ENCODE peak calls at places on chromosomes 16 and 17, in six cellular contexts. One of them, this sample, is unnamed.

GRCh38 chr17:57911834-57912673 is 43.2 kb downstream of the CUEDC1 start:
- DNase-seq in transverse colon: peak
- DNase-seq in K562: no peak
- DNase-seq in H54: peak
- DNase-seq in A549: no peak
- DNase-seq in ovary: peak
- DNase-seq in this sample: peak

GRCh38 chr16:81562174-81562849 is 117.7 kb downstream of the CMIP start:
- DNase-seq in transverse colon: no peak
- DNase-seq in K562: no peak
- DNase-seq in H54: no peak
- DNase-seq in A549: no peak
- DNase-seq in ovary: no peak
- DNase-seq in this sample: no peak

GRCh38 chr17:73634629-73635028 is 9.6 kb downstream of the SDK2 start:
- DNase-seq in transverse colon: no peak
- DNase-seq in K562: no peak
- DNase-seq in H54: no peak
- DNase-seq in A549: no peak
- DNase-seq in ovary: no peak
- DNase-seq in this sample: no peak

GRCh38 chr16:17238285-17239028 is 232.3 kb downstream of the XYLT1 start:
- DNase-seq in transverse colon: no peak
- DNase-seq in K562: no peak
- DNase-seq in H54: no peak
- DNase-seq in A549: no peak
- DNase-seq in ovary: no peak
- DNase-seq in this sample: no peak

GRCh38 chr17:73510981-73511442 is 133.2 kb downstream of the SDK2 start:
- DNase-seq in transverse colon: no peak
- DNase-seq in K562: no peak
- DNase-seq in H54: no peak
- DNase-seq in A549: no peak
- DNase-seq in ovary: no peak
- DNase-seq in this sample: no peak

GRCh38 chr17:42618442-42619150 is 9.1 kb downstream of the TUBG1 start:
- DNase-seq in transverse colon: peak
- DNase-seq in K562: peak
- DNase-seq in H54: no peak
- DNase-seq in A549: peak
- DNase-seq in ovary: peak
- DNase-seq in this sample: no peak

GRCh38 chr17:61144137-61144536 is 255.5 kb upstream of the TBX2 start:
- DNase-seq in transverse colon: no peak
- DNase-seq in K562: no peak
- DNase-seq in H54: no peak
- DNase-seq in A549: no peak
- DNase-seq in ovary: no peak
- DNase-seq in this sample: no peak

GRCh38 chr16:68590201-68590994 is 51.3 kb downstream of the ZFP90 start:
- DNase-seq in transverse colon: peak
- DNase-seq in K562: peak
- DNase-seq in H54: peak
- DNase-seq in A549: peak
- DNase-seq in ovary: peak
- DNase-seq in this sample: no peak

GRCh38 chr17:229130-229944 is 47.9 kb upstream of the DOC2B start:
- DNase-seq in transverse colon: peak
- DNase-seq in K562: no peak
- DNase-seq in H54: no peak
- DNase-seq in A549: no peak
- DNase-seq in ovary: peak
- DNase-seq in this sample: no peak

GRCh38 chr17:76145231-76146052 is 4.4 kb upstream of the FOXJ1 start:
- DNase-seq in transverse colon: peak
- DNase-seq in K562: no peak
- DNase-seq in H54: no peak
- DNase-seq in A549: no peak
- DNase-seq in ovary: no peak
- DNase-seq in this sample: no peak

GRCh38 chr16:73268311-73268997 is 220.5 kb upstream of the ZFHX3 start:
- DNase-seq in transverse colon: no peak
- DNase-seq in K562: no peak
- DNase-seq in H54: no peak
- DNase-seq in A549: peak
- DNase-seq in ovary: no peak
- DNase-seq in this sample: no peak

GRCh38 chr17:17328251-17328650 is 25.1 kb downstream of the NT5M start:
- DNase-seq in transverse colon: no peak
- DNase-seq in K562: no peak
- DNase-seq in H54: no peak
- DNase-seq in A549: no peak
- DNase-seq in ovary: no peak
- DNase-seq in this sample: no peak

GRCh38 chr17:17313350-17313991 is 10.3 kb downstream of the NT5M start:
- DNase-seq in transverse colon: peak
- DNase-seq in K562: peak
- DNase-seq in H54: no peak
- DNase-seq in A549: peak
- DNase-seq in ovary: no peak
- DNase-seq in this sample: no peak

GRCh38 chr16:77437859-77438258 is 3.0 kb upstream of the ADAMTS18 start:
- DNase-seq in transverse colon: no peak
- DNase-seq in K562: no peak
- DNase-seq in H54: no peak
- DNase-seq in A549: no peak
- DNase-seq in ovary: no peak
- DNase-seq in this sample: no peak

GRCh38 chr17:36545465-36546417 is 1.0 kb downstream of the GGNBP2 start:
- DNase-seq in transverse colon: peak
- DNase-seq in K562: peak
- DNase-seq in H54: peak
- DNase-seq in A549: peak
- DNase-seq in ovary: peak
- DNase-seq in this sample: peak
- TF ChIP-seq POLR2A in transverse colon: peak
- TF ChIP-seq POLR2A in K562: peak
- TF ChIP-seq POLR2A in H54: peak
- TF ChIP-seq POLR2A in A549: peak
- TF ChIP-seq POLR2A in ovary: peak
- TF ChIP-seq POLR2A in this sample: no peak

GRCh38 chr17:64001763-64002529 is 3.8 kb downstream of the PRR29 start:
- DNase-seq in transverse colon: no peak
- DNase-seq in K562: peak
- DNase-seq in H54: no peak
- DNase-seq in A549: no peak
- DNase-seq in ovary: no peak
- DNase-seq in this sample: no peak
- TF ChIP-seq POLR2A in transverse colon: no peak
- TF ChIP-seq POLR2A in K562: no peak
- TF ChIP-seq POLR2A in H54: no peak
- TF ChIP-seq POLR2A in A549: no peak
- TF ChIP-seq POLR2A in ovary: no peak
- TF ChIP-seq POLR2A in this sample: no peak

DNA sequence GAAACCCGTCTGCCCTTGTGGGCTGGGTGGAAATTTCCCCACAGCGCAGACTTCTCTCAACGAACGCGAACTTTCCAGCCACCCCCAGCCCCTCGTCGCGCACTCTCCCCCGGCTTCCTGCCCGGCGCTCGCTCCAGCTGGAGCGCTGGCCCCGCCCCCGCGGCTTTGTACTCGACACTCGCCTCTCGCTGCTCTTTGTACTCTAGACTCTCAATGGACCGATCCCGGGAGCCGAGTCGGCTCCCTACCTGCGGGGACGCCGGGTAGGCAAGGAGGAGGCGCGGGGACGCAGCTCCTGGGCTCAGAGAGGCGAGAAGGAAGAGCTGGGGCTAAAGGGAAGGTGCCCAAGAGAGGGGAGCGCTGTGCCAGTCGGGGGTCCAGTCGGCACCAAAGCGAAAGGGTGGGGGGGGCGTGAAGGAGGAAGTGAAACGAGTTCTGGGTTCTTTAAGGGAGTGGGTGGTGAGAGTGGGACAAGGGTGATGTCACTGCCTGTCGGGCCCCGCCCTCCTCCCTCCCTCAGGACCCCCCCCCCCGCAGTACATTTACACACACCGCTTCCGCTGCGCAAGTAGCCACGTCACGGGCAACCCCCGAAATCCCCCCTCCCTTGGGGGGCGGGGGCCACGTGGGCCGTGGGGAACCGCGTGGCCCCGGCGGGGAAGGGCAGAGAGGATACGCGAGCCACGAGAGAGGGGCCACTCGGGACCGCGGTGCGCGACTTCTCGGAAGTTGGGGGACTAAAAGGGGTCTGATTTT is 9.7 kb downstream of the KDM6B start:
- DNase-seq in transverse colon: peak
- DNase-seq in K562: peak
- DNase-seq in H54: peak
- DNase-seq in A549: peak
- DNase-seq in ovary: peak
- DNase-seq in this sample: peak
- TF ChIP-seq POLR2A in transverse colon: peak
- TF ChIP-seq POLR2A in K562: peak
- TF ChIP-seq POLR2A in H54: peak
- TF ChIP-seq POLR2A in A549: peak
- TF ChIP-seq POLR2A in ovary: peak
- TF ChIP-seq POLR2A in this sample: no peak

GRCh38 chr16:87855852-87856715 is 13.2 kb downstream of the SLC7A5 start:
- DNase-seq in transverse colon: peak
- DNase-seq in K562: no peak
- DNase-seq in H54: no peak
- DNase-seq in A549: no peak
- DNase-seq in ovary: no peak
- DNase-seq in this sample: no peak
- TF ChIP-seq POLR2A in transverse colon: no peak
- TF ChIP-seq POLR2A in K562: no peak
- TF ChIP-seq POLR2A in H54: no peak
- TF ChIP-seq POLR2A in A549: no peak
- TF ChIP-seq POLR2A in ovary: no peak
- TF ChIP-seq POLR2A in this sample: no peak

DNA sequence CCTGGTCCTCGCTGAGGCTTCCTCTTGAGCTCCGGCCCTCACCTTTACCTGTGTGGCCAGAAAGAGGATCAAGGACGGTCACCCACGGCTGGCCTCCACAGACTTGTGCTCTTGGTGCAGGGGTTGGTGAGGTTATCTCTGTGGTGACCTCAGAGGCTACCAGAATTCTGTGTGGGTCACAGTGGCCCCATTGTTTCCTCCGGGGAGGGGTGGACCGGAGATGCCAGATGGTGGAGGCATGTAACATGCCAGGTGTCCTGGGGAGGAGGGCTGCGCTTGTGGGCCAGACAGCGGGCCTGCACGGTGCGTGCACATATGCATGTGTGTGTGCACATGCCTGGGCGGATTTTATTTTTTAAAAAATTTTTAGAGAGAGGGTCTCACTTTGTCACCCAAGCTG is 6.3 kb downstream of the SGCA start:
- DNase-seq in transverse colon: no peak
- DNase-seq in K562: no peak
- DNase-seq in H54: no peak
- DNase-seq in A549: no peak
- DNase-seq in ovary: no peak
- DNase-seq in this sample: no peak
- TF ChIP-seq POLR2A in transverse colon: no peak
- TF ChIP-seq POLR2A in K562: no peak
- TF ChIP-seq POLR2A in H54: no peak
- TF ChIP-seq POLR2A in A549: no peak
- TF ChIP-seq POLR2A in ovary: no peak
- TF ChIP-seq POLR2A in this sample: no peak

GRCh38 chr16:85307552-85308364 is 195.5 kb upstream of the CIBAR2 start:
- DNase-seq in transverse colon: no peak
- DNase-seq in K562: peak
- DNase-seq in H54: no peak
- DNase-seq in A549: no peak
- DNase-seq in ovary: no peak
- DNase-seq in this sample: no peak
- TF ChIP-seq POLR2A in transverse colon: no peak
- TF ChIP-seq POLR2A in K562: no peak
- TF ChIP-seq POLR2A in H54: no peak
- TF ChIP-seq POLR2A in A549: no peak
- TF ChIP-seq POLR2A in ovary: no peak
- TF ChIP-seq POLR2A in this sample: no peak

DNA sequence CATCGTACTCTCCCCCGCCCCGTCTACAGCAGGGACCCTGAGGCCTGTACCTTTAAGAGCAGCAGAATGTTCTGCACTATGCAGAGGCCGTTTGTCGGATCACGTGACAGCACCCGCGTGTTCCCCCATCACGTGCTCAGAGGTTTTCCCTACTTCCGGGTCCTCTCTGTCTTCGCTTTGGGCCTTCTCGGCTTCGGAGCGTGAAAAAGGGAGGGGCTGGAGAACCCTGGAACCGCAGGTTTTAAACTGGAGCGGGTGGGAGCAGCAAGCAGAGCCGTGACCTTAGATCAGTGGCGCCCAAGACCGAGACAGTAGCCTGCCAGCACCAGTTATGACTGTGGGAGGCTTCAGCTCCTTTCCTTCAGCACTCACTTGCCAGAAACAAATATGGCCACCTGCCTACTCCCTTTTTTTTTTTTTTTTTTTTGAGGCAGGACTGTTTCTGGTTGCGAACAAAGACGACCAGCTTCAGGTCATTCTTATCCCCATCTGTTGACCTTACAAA is at the start of gene CLN3:
- DNase-seq in transverse colon: peak
- DNase-seq in K562: peak
- DNase-seq in H54: peak
- DNase-seq in A549: peak
- DNase-seq in ovary: peak
- DNase-seq in this sample: peak
- TF ChIP-seq POLR2A in transverse colon: peak
- TF ChIP-seq POLR2A in K562: peak
- TF ChIP-seq POLR2A in H54: no peak
- TF ChIP-seq POLR2A in A549: no peak
- TF ChIP-seq POLR2A in ovary: no peak
- TF ChIP-seq POLR2A in this sample: no peak

This sample was measured in lower leg skin.